ENCODE peak calls at places on chromosomes 16 and 17, in six cellular contexts. F is cardiac muscle cell, S is GM13976, O is GM10248, D is heart right ventricle, C is neural crest cell. H is an unnamed sample.

GRCh38 chr17:57584050-57584551 is 161.0 kb downstream of the CCDC182 start:
- DNase-seq in O (no peak), D (no peak), C (no peak), S (no peak), F (no peak), H (no peak)

GRCh38 chr16:73713817-73714495 is 582.7 kb upstream of the PSMD7 start:
- DNase-seq in O (no peak), F (peak; percentile 52), C (peak; percentile 52), D (peak; percentile 6), S (no peak), H (no peak)

GRCh38 chr17:10135539-10136257 is 62.7 kb downstream of the GAS7 start:
- DNase-seq in S (no peak), C (no peak), F (no peak), O (no peak), D (no peak), H (no peak)

GRCh38 chr17:44655983-44656700 is at the start of gene MEIOC:
- DNase-seq in F (peak; percentile 48), O (peak; percentile 73), C (peak; percentile 33), S (peak; percentile 72), D (no peak), H (peak; percentile 70)

GRCh38 chr17:50107790-50108414 is 12.8 kb downstream of the PDK2 start:
- DNase-seq in S (no peak), F (no peak), C (no peak), O (no peak), D (no peak), H (no peak)

GRCh38 chr17:65287040-65287439 is 149.9 kb downstream of the RGS9 start:
- DNase-seq in C (no peak), O (no peak), F (peak; percentile 42), S (no peak), D (no peak), H (no peak)

GRCh38 chr16:86772671-86773338 is 194.5 kb downstream of the FOXL1 start:
- DNase-seq in O (no peak), F (no peak), S (no peak), C (no peak), D (no peak), H (no peak)

GRCh38 chr16:61934591-61934990 is 101.6 kb downstream of the CDH8 start:
- DNase-seq in C (no peak), D (no peak), F (no peak), S (no peak), O (no peak), H (no peak)

GRCh38 chr17:73643012-73643845 is 1.0 kb downstream of the SDK2 start:
- DNase-seq in F (peak; percentile 69), C (peak; percentile 41), S (peak; percentile 60), O (no peak), D (no peak), H (peak; percentile 61)

GRCh38 chr16:89349947-89350633 is 132.6 kb downstream of the ZNF778 start:
- DNase-seq in D (no peak), O (no peak), C (no peak), S (no peak), F (no peak), H (no peak)

GRCh38 chr17:2050871-2051387 is 4.0 kb upstream of the HIC1 start:
- DNase-seq in F (peak; percentile 57), O (no peak), D (no peak), S (no peak), C (no peak), H (no peak)

GRCh38 chr17:82281502-82282238 is 8.2 kb upstream of the CSNK1D start:
- DNase-seq in S (no peak), O (no peak), C (no peak), D (no peak), F (no peak), H (no peak)

GRCh38 chr16:19688396-19689024 is 29.5 kb downstream of the KNOP1 start:
- DNase-seq in F (no peak), S (no peak), D (no peak), C (no peak), O (no peak), H (no peak)

GRCh38 chr17:51150932-51151331 is 2.4 kb upstream of the NME1 start:
- DNase-seq in O (no peak), C (no peak), F (no peak), S (no peak), D (no peak), H (no peak)

GRCh38 chr17:83080641-83081560 is 1.5 kb downstream of the METRNL start:
- DNase-seq in C (no peak), O (peak; percentile 82), S (peak; percentile 85), D (no peak), F (peak; percentile 33), H (peak; percentile 85)

GRCh38 chr16:1906846-1907165 is 11.4 kb downstream of the HS3ST6 start:
- DNase-seq in S (no peak), D (no peak), F (no peak), O (no peak), C (no peak), H (no peak)

GRCh38 chr17:57422574-57423164 is 166.3 kb downstream of the MSI2 start:
- DNase-seq in O (peak; percentile 60), C (no peak), F (no peak), S (peak; percentile 50), D (peak; percentile 50), H (peak; percentile 61)

GRCh38 chr17:40325156-40326013 is 16.4 kb downstream of the RARA start:
- DNase-seq in F (no peak), O (peak; percentile 68), S (peak; percentile 73), C (no peak), D (no peak), H (peak; percentile 79)

GRCh38 chr17:74369221-74369620 is 1.9 kb downstream of the GPR142 start:
- DNase-seq in O (peak; percentile 65), D (peak; percentile 53), C (no peak), S (peak; percentile 75), F (no peak), H (no peak)

GRCh38 chr17:13051876-13052275 is 34.0 kb upstream of the ELAC2 start:
- DNase-seq in D (no peak), F (no peak), O (no peak), C (no peak), S (no peak), H (no peak)

GRCh38 chr17:59617141-59617757 is 2.4 kb upstream of the CLTC start:
- DNase-seq in F (no peak), D (no peak), O (no peak), C (no peak), S (no peak), H (peak; percentile 9)

GRCh38 chr17:56678249-56679144 is 85.0 kb downstream of the NOG start:
- DNase-seq in S (no peak), F (peak; percentile 23), O (no peak), C (peak; percentile 26), D (no peak), H (no peak)

GRCh38 chr16:56625140-56625942 is at the start of gene MT1E:
- DNase-seq in C (no peak), F (peak; percentile 84), O (no peak), S (no peak), D (peak; percentile 86), H (no peak)

GRCh38 chr17:7523033-7523432 is 25.8 kb upstream of the TNFSF12 start:
- DNase-seq in D (no peak), O (no peak), C (peak; percentile 9), S (peak; percentile 33), F (no peak), H (no peak)

GRCh38 chr17:30219833-30220232 is 15.7 kb downstream of the SLC6A4 start:
- DNase-seq in D (no peak), O (no peak), C (no peak), S (no peak), F (no peak), H (no peak)

GRCh38 chr16:23578096-23578830 is 17.9 kb downstream of the NDUFAB1 start:
- DNase-seq in F (no peak), S (no peak), C (no peak), O (no peak), D (no peak), H (no peak)

GRCh38 chr17:79870540-79870939 is 31.3 kb upstream of the CBX4 start:
- DNase-seq in S (no peak), D (no peak), F (no peak), O (no peak), C (no peak), H (no peak)

GRCh38 chr16:66904846-66905632 is 13.6 kb downstream of the CDH16 start:
- DNase-seq in O (no peak), C (no peak), F (peak; percentile 94), D (peak; percentile 57), S (no peak), H (no peak)

GRCh38 chr16:89308391-89309333 is 91.2 kb downstream of the ZNF778 start:
- DNase-seq in O (no peak), C (no peak), S (no peak), D (no peak), F (peak; percentile 19), H (no peak)

GRCh38 chr17:72715906-72716572 is 376.4 kb downstream of the SLC39A11 start:
- DNase-seq in O (no peak), D (no peak), S (no peak), C (no peak), F (no peak), H (no peak)

GRCh38 chr16:48959747-48960146 is 321.9 kb downstream of the CBLN1 start:
- DNase-seq in D (no peak), F (peak; percentile 52), O (no peak), S (no peak), C (no peak), H (no peak)

DNA sequence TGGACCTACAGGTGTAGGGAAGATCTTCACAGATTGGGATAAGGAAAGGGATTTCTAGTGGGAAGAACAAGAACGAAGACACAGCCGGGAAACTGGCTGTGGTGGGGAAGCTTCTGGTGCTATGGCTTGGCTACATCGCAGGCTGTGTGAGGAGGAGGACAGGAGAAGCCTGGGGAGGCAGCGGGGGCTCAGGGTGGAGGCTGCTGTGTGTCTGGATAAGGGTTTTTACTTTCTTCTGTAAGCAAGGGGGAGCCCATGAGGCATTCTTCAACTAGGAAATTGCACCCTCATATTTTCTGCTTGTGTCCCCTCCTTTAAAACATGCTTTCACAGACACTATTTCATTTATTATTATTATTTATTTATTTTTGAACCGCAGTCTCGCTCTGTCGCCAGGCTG is 2.9 kb upstream of the RHBDF2 start:
- DNase-seq in C (no peak), O (no peak), F (peak; percentile 35), S (no peak), D (no peak), H (no peak)
- TF ChIP-seq CTCF in C (no peak), O (peak; percentile 24), F (peak; percentile 5), S (no peak), D (no peak), H (no peak)

GRCh38 chr17:55572139-55572538 is 60.9 kb upstream of the SMIM36 start:
- DNase-seq in O (no peak), S (no peak), C (no peak), D (no peak), F (no peak), H (no peak)
- TF ChIP-seq CTCF in O (no peak), S (no peak), C (no peak), D (no peak), F (no peak), H (no peak)

DNA sequence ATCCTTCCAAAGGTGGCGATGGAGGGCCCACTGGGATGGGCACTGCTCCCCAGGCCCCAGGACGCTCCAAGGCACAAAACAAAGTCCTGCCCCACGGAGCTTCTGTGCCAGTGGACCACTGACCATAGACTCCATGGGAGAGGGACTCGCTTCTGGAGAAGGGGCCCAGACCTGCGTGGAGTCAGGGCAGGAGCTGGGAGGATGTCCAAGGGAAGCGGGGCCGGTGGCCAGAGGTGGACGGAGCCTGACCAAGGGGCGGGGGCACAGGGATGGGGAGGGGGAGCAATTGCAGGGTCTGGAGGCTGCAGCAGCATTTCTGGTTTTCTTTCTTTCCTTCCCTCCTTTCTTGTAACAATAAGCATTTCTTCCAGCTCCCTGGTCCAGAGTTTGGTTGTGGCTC is 14.1 kb downstream of the KCNJ12 start:
- DNase-seq in F (no peak), S (no peak), O (no peak), C (no peak), D (no peak), H (no peak)
- TF ChIP-seq CTCF in F (no peak), S (no peak), O (no peak), C (no peak), D (no peak), H (no peak)

GRCh38 chr17:60745544-60745943 is 67.9 kb downstream of the BCAS3 start:
- DNase-seq in C (no peak), O (no peak), F (no peak), S (no peak), D (no peak), H (no peak)
- TF ChIP-seq CTCF in C (no peak), O (no peak), F (no peak), S (no peak), D (no peak), H (no peak)